ENCODE peak calls at places on chromosomes 4 and X, in seven cellular contexts. H is T-helper 2 cell; W is stimulated activated CD4-positive, alpha-beta T cell treated with anti-CD3 and anti-CD28 coated beads, Interleukin-1b, Interleukin-23, amount 100 ng/mL, for 24 hours; V is left ventricle myocardium inferior; U is heart right ventricle; F is AG09309; L is GOT3. Q is an unnamed sample.

GRCh38 chr4:36414248-36414647 is 132.8 kb downstream of the DTHD1 start:
- DNase-seq in U (no peak), L (no peak), W (no peak), H (no peak), V (no peak), F (no peak), Q (no peak)

GRCh38 chrX:154012336-154012991 is 7.2 kb downstream of the IRAK1 start:
- DNase-seq in F (no peak), H (no peak), W (no peak), L (no peak), U (no peak), V (no peak), Q (no peak)

GRCh38 chr4:36523182-36523581 is 241.8 kb downstream of the DTHD1 start:
- DNase-seq in U (no peak), W (no peak), H (no peak), V (no peak), L (no peak), F (no peak), Q (no peak)

GRCh38 chrX:28802625-28803024 is 215.4 kb downstream of the IL1RAPL1 start:
- DNase-seq in U (no peak), V (no peak), F (no peak), L (no peak), W (no peak), H (no peak), Q (no peak)

GRCh38 chrX:9456250-9457074 is 8.4 kb upstream of the TBL1X start:
- DNase-seq in W (no peak), F (no peak), V (no peak), L (no peak), H (no peak), U (no peak), Q (no peak)

GRCh38 chr4:6783111-6783981 is 819 bp downstream of the KIAA0232 start:
- DNase-seq in H (peak; percentile 79), V (peak; percentile 91), F (peak; percentile 44), L (peak; percentile 73), W (peak; percentile 84), U (peak; percentile 92), Q (peak; percentile 51)

GRCh38 chr4:85520765-85521749 is 46.1 kb downstream of the ARHGAP24 start:
- DNase-seq in W (no peak), H (no peak), U (peak; percentile 40), L (no peak), V (peak; percentile 55), F (no peak), Q (no peak)

GRCh38 chr4:84750260-84750955 is 167.5 kb downstream of the CDS1 start:
- DNase-seq in U (no peak), W (no peak), H (no peak), V (no peak), F (peak; percentile 23), L (no peak), Q (peak; percentile 4)

GRCh38 chr4:72295966-72296557 is 264.3 kb downstream of the NPFFR2 start:
- DNase-seq in U (no peak), V (no peak), L (no peak), H (no peak), F (no peak), W (no peak), Q (peak; percentile 52)

GRCh38 chr4:82951196-82951595 is 50.7 kb downstream of the THAP9 start:
- DNase-seq in W (no peak), U (no peak), V (no peak), L (no peak), F (no peak), H (no peak), Q (no peak)

GRCh38 chr4:35541146-35541887 is 703.0 kb downstream of the ARAP2 start:
- DNase-seq in L (no peak), V (no peak), W (no peak), F (no peak), H (no peak), U (no peak), Q (no peak)

GRCh38 chr4:74433541-74434172 is 11.3 kb upstream of the AREG start:
- DNase-seq in V (no peak), F (no peak), H (no peak), U (no peak), L (no peak), W (no peak), Q (no peak)

GRCh38 chrX:2708016-2708415 is 16.9 kb downstream of the CD99 start:
- DNase-seq in W (no peak), V (no peak), L (no peak), H (no peak), F (no peak), U (no peak), Q (no peak)

GRCh38 chr4:71004281-71004851 is 10.9 kb downstream of the DCK start:
- DNase-seq in U (no peak), L (no peak), H (no peak), F (no peak), V (no peak), W (no peak), Q (no peak)

GRCh38 chrX:151699746-151700145 is 4.5 kb downstream of the PRRG3 start:
- DNase-seq in V (no peak), F (no peak), U (no peak), W (no peak), H (no peak), L (no peak), Q (no peak)

GRCh38 chr4:19494958-19495357 is 756.7 kb upstream of the SLIT2 start:
- DNase-seq in V (no peak), W (no peak), L (no peak), F (no peak), H (no peak), U (no peak), Q (no peak)

GRCh38 chrX:8607326-8607725 is 124.6 kb downstream of the ANOS1 start:
- DNase-seq in W (no peak), V (no peak), H (no peak), U (no peak), L (no peak), F (no peak), Q (peak; percentile 2)

GRCh38 chrX:23451266-23451665 is 116.6 kb downstream of the PTCHD1 start:
- DNase-seq in F (no peak), V (no peak), U (no peak), L (no peak), H (no peak), W (no peak), Q (no peak)

GRCh38 chr4:48830706-48831531 is at the start of gene OCIAD1:
- DNase-seq in H (peak; percentile 77), V (peak; percentile 94), W (peak; percentile 89), L (peak; percentile 82), F (peak; percentile 98), U (peak; percentile 92), Q (peak; percentile 98)

GRCh38 chrX:108064001-108064400 is 19.1 kb downstream of the VSIG1 start:
- DNase-seq in V (no peak), U (no peak), F (no peak), L (no peak), H (no peak), W (no peak), Q (no peak)

GRCh38 chr4:158530391-158530790 is 8.7 kb downstream of the RXFP1 start:
- DNase-seq in U (no peak), H (no peak), V (no peak), L (no peak), F (no peak), W (no peak), Q (no peak)

GRCh38 chr4:64330143-64330542 is 79.1 kb downstream of the TECRL start:
- DNase-seq in L (no peak), U (no peak), F (no peak), V (no peak), W (no peak), H (no peak), Q (no peak)